ENCODE peak calls at places on chromosomes 13 and 19, in nine cellular contexts. M is activated T-cell treated with anti-CD3 and anti-CD28 coated beads for 1 hour; Z is testis; P is H9; X is colonic mucosa; H is stimulated activated CD8-positive, alpha-beta memory T cell treated with anti-CD3 and anti-CD28 coated beads, Interleukin-15, amount 100 ng/mL, for 24 hours; Y is NCI-H1092; T is cardiac fibroblast; N is T-cell. L is an unnamed sample.
A peak's percentile ranks its signal among the peaks of the same experiment; 100 is the strongest.

GRCh38 chr19:58181902-58182576 is 822 bp upstream of the ZNF274 start:
- DNase-seq in M (peak; percentile 50), Z (peak; percentile 86), P (peak; percentile 75), X (peak; percentile 43), H (no peak), Y (no peak), T (peak; percentile 68), N (peak; percentile 23), L (no peak)

GRCh38 chr13:111479412-111479811 is 159.0 kb downstream of the TEX29 start:
- DNase-seq in M (no peak), Z (no peak), P (no peak), X (no peak), H (no peak), Y (no peak), T (no peak), N (no peak), L (no peak)

GRCh38 chr19:16070366-16070990 is 5.8 kb upstream of the TPM4 start:
- DNase-seq in M (peak; percentile 79), Z (no peak), P (no peak), X (peak; percentile 96), H (no peak), Y (no peak), T (no peak), N (peak; percentile 88), L (no peak)

GRCh38 chr13:40063743-40064142 is 408.3 kb downstream of the COG6 start:
- DNase-seq in M (no peak), Z (no peak), P (no peak), X (no peak), H (no peak), Y (no peak), T (no peak), N (no peak), L (no peak)

GRCh38 chr19:48415869-48416268 is 22.4 kb downstream of the GRIN2D start:
- DNase-seq in M (no peak), Z (no peak), P (no peak), X (no peak), H (no peak), Y (no peak), T (no peak), N (no peak), L (no peak)

GRCh38 chr13:41577437-41577836 is 120.1 kb downstream of the RGCC start:
- DNase-seq in M (no peak), Z (no peak), P (no peak), X (peak; percentile 22), H (no peak), Y (no peak), T (peak; percentile 66), N (no peak), L (peak; percentile 60)

GRCh38 chr13:57865600-57866294 is 234.2 kb downstream of the PCDH17 start:
- DNase-seq in M (no peak), Z (no peak), P (no peak), X (no peak), H (no peak), Y (no peak), T (peak; percentile 21), N (no peak), L (no peak)

GRCh38 chr13:111335263-111335662 is 14.8 kb downstream of the TEX29 start:
- DNase-seq in M (no peak), Z (no peak), P (peak; percentile 7), X (no peak), H (no peak), Y (no peak), T (no peak), N (no peak), L (no peak)

GRCh38 chr13:28716511-28716910 is 2.3 kb downstream of the SLC46A3 start:
- DNase-seq in M (no peak), Z (no peak), P (no peak), X (peak; percentile 84), H (no peak), Y (no peak), T (peak; percentile 93), N (no peak), L (no peak)

L was measured in gastrocnemius medialis.